ENCODE peak calls at places on chromosomes 7 and 10, in eight cellular contexts. One of them, this sample, is unnamed.

GRCh38 chr10:112985701-112986510 is 35.9 kb downstream of the TCF7L2 start:
- DNase-seq in mesenteric fat pad: no peak
- DNase-seq in osteocyte: no peak
- DNase-seq in A549: no peak
- DNase-seq in sciatic nerve: no peak
- DNase-seq in RCC 7860: no peak
- DNase-seq in NAMALWA: peak
- DNase-seq in Peyer's patch: no peak
- DNase-seq in this sample: peak

GRCh38 chr7:134954197-134955082 is 31.9 kb upstream of the AGBL3 start:
- DNase-seq in mesenteric fat pad: no peak
- DNase-seq in osteocyte: no peak
- DNase-seq in A549: peak
- DNase-seq in sciatic nerve: no peak
- DNase-seq in RCC 7860: peak
- DNase-seq in NAMALWA: peak
- DNase-seq in Peyer's patch: no peak
- DNase-seq in this sample: peak

GRCh38 chr10:78860260-78860914 is 208.4 kb upstream of the ZMIZ1 start:
- DNase-seq in mesenteric fat pad: no peak
- DNase-seq in osteocyte: peak
- DNase-seq in A549: no peak
- DNase-seq in sciatic nerve: no peak
- DNase-seq in RCC 7860: no peak
- DNase-seq in NAMALWA: no peak
- DNase-seq in Peyer's patch: no peak
- DNase-seq in this sample: no peak

GRCh38 chr7:30694218-30694745 is 12.0 kb upstream of the CRHR2 start:
- DNase-seq in mesenteric fat pad: no peak
- DNase-seq in osteocyte: no peak
- DNase-seq in A549: no peak
- DNase-seq in sciatic nerve: no peak
- DNase-seq in RCC 7860: no peak
- DNase-seq in NAMALWA: no peak
- DNase-seq in Peyer's patch: no peak
- DNase-seq in this sample: no peak

GRCh38 chr7:70383369-70383768 is 748.6 kb upstream of the GALNT17 start:
- DNase-seq in mesenteric fat pad: no peak
- DNase-seq in osteocyte: no peak
- DNase-seq in A549: no peak
- DNase-seq in sciatic nerve: no peak
- DNase-seq in RCC 7860: no peak
- DNase-seq in NAMALWA: no peak
- DNase-seq in Peyer's patch: no peak
- DNase-seq in this sample: no peak

GRCh38 chr7:130887182-130888016 is 153.4 kb upstream of the KLF14 start:
- DNase-seq in mesenteric fat pad: no peak
- DNase-seq in osteocyte: no peak
- DNase-seq in A549: peak
- DNase-seq in sciatic nerve: no peak
- DNase-seq in RCC 7860: peak
- DNase-seq in NAMALWA: no peak
- DNase-seq in Peyer's patch: no peak
- DNase-seq in this sample: peak

GRCh38 chr7:53437336-53437735 is 401.9 kb downstream of the POM121L12 start:
- DNase-seq in mesenteric fat pad: no peak
- DNase-seq in osteocyte: no peak
- DNase-seq in A549: no peak
- DNase-seq in sciatic nerve: no peak
- DNase-seq in RCC 7860: peak
- DNase-seq in NAMALWA: no peak
- DNase-seq in Peyer's patch: no peak
- DNase-seq in this sample: no peak

GRCh38 chr10:97494863-97495506 is 3.2 kb downstream of the MMS19 start:
- DNase-seq in mesenteric fat pad: no peak
- DNase-seq in osteocyte: no peak
- DNase-seq in A549: no peak
- DNase-seq in sciatic nerve: no peak
- DNase-seq in RCC 7860: no peak
- DNase-seq in NAMALWA: no peak
- DNase-seq in Peyer's patch: no peak
- DNase-seq in this sample: no peak

GRCh38 chr10:103504181-103504783 is 10.8 kb downstream of the NEURL1 start:
- DNase-seq in mesenteric fat pad: peak
- DNase-seq in osteocyte: no peak
- DNase-seq in A549: peak
- DNase-seq in sciatic nerve: no peak
- DNase-seq in RCC 7860: peak
- DNase-seq in NAMALWA: no peak
- DNase-seq in Peyer's patch: no peak
- DNase-seq in this sample: peak

GRCh38 chr7:1725199-1725701 is 55.2 kb downstream of the ELFN1 start:
- DNase-seq in mesenteric fat pad: no peak
- DNase-seq in osteocyte: no peak
- DNase-seq in A549: no peak
- DNase-seq in sciatic nerve: no peak
- DNase-seq in RCC 7860: no peak
- DNase-seq in NAMALWA: peak
- DNase-seq in Peyer's patch: no peak
- DNase-seq in this sample: peak

GRCh38 chr7:46168671-46169383 is 247.8 kb upstream of the IGFBP3 start:
- DNase-seq in mesenteric fat pad: no peak
- DNase-seq in osteocyte: no peak
- DNase-seq in A549: no peak
- DNase-seq in sciatic nerve: no peak
- DNase-seq in RCC 7860: peak
- DNase-seq in NAMALWA: no peak
- DNase-seq in Peyer's patch: no peak
- DNase-seq in this sample: no peak

GRCh38 chr10:31036209-31036608 is 4.5 kb upstream of the ZNF438 start:
- DNase-seq in mesenteric fat pad: no peak
- DNase-seq in osteocyte: no peak
- DNase-seq in A549: no peak
- DNase-seq in sciatic nerve: no peak
- DNase-seq in RCC 7860: peak
- DNase-seq in NAMALWA: no peak
- DNase-seq in Peyer's patch: no peak
- DNase-seq in this sample: peak

GRCh38 chr7:127976056-127976455 is 55.2 kb downstream of the LRRC4 start:
- DNase-seq in mesenteric fat pad: no peak
- DNase-seq in osteocyte: no peak
- DNase-seq in A549: no peak
- DNase-seq in sciatic nerve: no peak
- DNase-seq in RCC 7860: no peak
- DNase-seq in NAMALWA: no peak
- DNase-seq in Peyer's patch: peak
- DNase-seq in this sample: no peak

GRCh38 chr7:33250421-33250827 is 121.1 kb downstream of the BBS9 start:
- DNase-seq in mesenteric fat pad: no peak
- DNase-seq in osteocyte: no peak
- DNase-seq in A549: no peak
- DNase-seq in sciatic nerve: no peak
- DNase-seq in RCC 7860: no peak
- DNase-seq in NAMALWA: no peak
- DNase-seq in Peyer's patch: no peak
- DNase-seq in this sample: no peak

GRCh38 chr7:45591101-45591906 is 17.1 kb downstream of the ADCY1 start:
- DNase-seq in mesenteric fat pad: peak
- DNase-seq in osteocyte: peak
- DNase-seq in A549: no peak
- DNase-seq in sciatic nerve: peak
- DNase-seq in RCC 7860: no peak
- DNase-seq in NAMALWA: no peak
- DNase-seq in Peyer's patch: no peak
- DNase-seq in this sample: no peak

GRCh38 chr10:29370612-29371092 is 81.8 kb downstream of the LYZL1 start:
- DNase-seq in mesenteric fat pad: no peak
- DNase-seq in osteocyte: no peak
- DNase-seq in A549: no peak
- DNase-seq in sciatic nerve: no peak
- DNase-seq in RCC 7860: no peak
- DNase-seq in NAMALWA: no peak
- DNase-seq in Peyer's patch: no peak
- DNase-seq in this sample: no peak

GRCh38 chr10:75293456-75293840 is 57.7 kb upstream of the COMTD1 start:
- DNase-seq in mesenteric fat pad: no peak
- DNase-seq in osteocyte: peak
- DNase-seq in A549: no peak
- DNase-seq in sciatic nerve: no peak
- DNase-seq in RCC 7860: no peak
- DNase-seq in NAMALWA: no peak
- DNase-seq in Peyer's patch: no peak
- DNase-seq in this sample: no peak

GRCh38 chr7:155363146-155363539 is 65.5 kb downstream of the INSIG1 start:
- DNase-seq in mesenteric fat pad: no peak
- DNase-seq in osteocyte: no peak
- DNase-seq in A549: no peak
- DNase-seq in sciatic nerve: no peak
- DNase-seq in RCC 7860: no peak
- DNase-seq in NAMALWA: no peak
- DNase-seq in Peyer's patch: no peak
- DNase-seq in this sample: no peak

GRCh38 chr10:122725768-122726167 is 26.1 kb upstream of the C10orf120 start:
- DNase-seq in mesenteric fat pad: no peak
- DNase-seq in osteocyte: no peak
- DNase-seq in A549: peak
- DNase-seq in sciatic nerve: no peak
- DNase-seq in RCC 7860: no peak
- DNase-seq in NAMALWA: no peak
- DNase-seq in Peyer's patch: no peak
- DNase-seq in this sample: no peak

GRCh38 chr7:102933763-102934162 is 21.0 kb downstream of the LRRC17 start:
- DNase-seq in mesenteric fat pad: no peak
- DNase-seq in osteocyte: no peak
- DNase-seq in A549: no peak
- DNase-seq in sciatic nerve: peak
- DNase-seq in RCC 7860: no peak
- DNase-seq in NAMALWA: no peak
- DNase-seq in Peyer's patch: no peak
- DNase-seq in this sample: no peak

GRCh38 chr10:16518822-16519221 is 2.9 kb downstream of the C1QL3 start:
- DNase-seq in mesenteric fat pad: no peak
- DNase-seq in osteocyte: no peak
- DNase-seq in A549: no peak
- DNase-seq in sciatic nerve: no peak
- DNase-seq in RCC 7860: no peak
- DNase-seq in NAMALWA: peak
- DNase-seq in Peyer's patch: no peak
- DNase-seq in this sample: no peak

GRCh38 chr7:127650842-127651555 is 995 bp upstream of the SND1 start:
- DNase-seq in mesenteric fat pad: no peak
- DNase-seq in osteocyte: no peak
- DNase-seq in A549: no peak
- DNase-seq in sciatic nerve: no peak
- DNase-seq in RCC 7860: no peak
- DNase-seq in NAMALWA: peak
- DNase-seq in Peyer's patch: no peak
- DNase-seq in this sample: no peak

GRCh38 chr10:43238462-43238861 is 28.4 kb downstream of the RASGEF1A start:
- DNase-seq in mesenteric fat pad: peak
- DNase-seq in osteocyte: peak
- DNase-seq in A549: no peak
- DNase-seq in sciatic nerve: no peak
- DNase-seq in RCC 7860: no peak
- DNase-seq in NAMALWA: no peak
- DNase-seq in Peyer's patch: no peak
- DNase-seq in this sample: no peak

GRCh38 chr7:155885162-155886160 is 73.2 kb upstream of the SHH start:
- DNase-seq in mesenteric fat pad: peak
- DNase-seq in osteocyte: no peak
- DNase-seq in A549: peak
- DNase-seq in sciatic nerve: peak
- DNase-seq in RCC 7860: peak
- DNase-seq in NAMALWA: no peak
- DNase-seq in Peyer's patch: peak
- DNase-seq in this sample: peak

GRCh38 chr10:76337641-76338040 is 906.2 kb downstream of the LRMDA start:
- DNase-seq in mesenteric fat pad: no peak
- DNase-seq in osteocyte: no peak
- DNase-seq in A549: no peak
- DNase-seq in sciatic nerve: no peak
- DNase-seq in RCC 7860: no peak
- DNase-seq in NAMALWA: no peak
- DNase-seq in Peyer's patch: no peak
- DNase-seq in this sample: peak

GRCh38 chr7:33062023-33062781 is at the start of gene NT5C3A:
- DNase-seq in mesenteric fat pad: no peak
- DNase-seq in osteocyte: peak
- DNase-seq in A549: no peak
- DNase-seq in sciatic nerve: no peak
- DNase-seq in RCC 7860: peak
- DNase-seq in NAMALWA: peak
- DNase-seq in Peyer's patch: no peak
- DNase-seq in this sample: peak

GRCh38 chr10:124734311-124735166 is 9.6 kb downstream of the FAM53B start:
- DNase-seq in mesenteric fat pad: peak
- DNase-seq in osteocyte: peak
- DNase-seq in A549: no peak
- DNase-seq in sciatic nerve: no peak
- DNase-seq in RCC 7860: no peak
- DNase-seq in NAMALWA: no peak
- DNase-seq in Peyer's patch: no peak
- DNase-seq in this sample: no peak

GRCh38 chr10:36263871-36264270 is 621.8 kb upstream of the FZD8 start:
- DNase-seq in mesenteric fat pad: no peak
- DNase-seq in osteocyte: no peak
- DNase-seq in A549: no peak
- DNase-seq in sciatic nerve: no peak
- DNase-seq in RCC 7860: no peak
- DNase-seq in NAMALWA: no peak
- DNase-seq in Peyer's patch: no peak
- DNase-seq in this sample: no peak

GRCh38 chr10:36172574-36172973 is 530.5 kb upstream of the FZD8 start:
- DNase-seq in mesenteric fat pad: no peak
- DNase-seq in osteocyte: no peak
- DNase-seq in A549: no peak
- DNase-seq in sciatic nerve: no peak
- DNase-seq in RCC 7860: no peak
- DNase-seq in NAMALWA: no peak
- DNase-seq in Peyer's patch: no peak
- DNase-seq in this sample: peak

GRCh38 chr7:3200504-3200903 is 100.5 kb upstream of the SDK1 start:
- DNase-seq in mesenteric fat pad: no peak
- DNase-seq in osteocyte: peak
- DNase-seq in A549: peak
- DNase-seq in sciatic nerve: no peak
- DNase-seq in RCC 7860: no peak
- DNase-seq in NAMALWA: peak
- DNase-seq in Peyer's patch: no peak
- DNase-seq in this sample: peak

GRCh38 chr10:101007099-101007711 is 7.6 kb downstream of the LZTS2 start:
- DNase-seq in mesenteric fat pad: no peak
- DNase-seq in osteocyte: no peak
- DNase-seq in A549: no peak
- DNase-seq in sciatic nerve: no peak
- DNase-seq in RCC 7860: no peak
- DNase-seq in NAMALWA: no peak
- DNase-seq in Peyer's patch: no peak
- DNase-seq in this sample: no peak

GRCh38 chr7:34747842-34748241 is 89.8 kb downstream of the NPSR1 start:
- DNase-seq in mesenteric fat pad: no peak
- DNase-seq in osteocyte: no peak
- DNase-seq in A549: no peak
- DNase-seq in sciatic nerve: no peak
- DNase-seq in RCC 7860: no peak
- DNase-seq in NAMALWA: no peak
- DNase-seq in Peyer's patch: no peak
- DNase-seq in this sample: no peak

GRCh38 chr10:119302591-119303253 is 95.4 kb downstream of the GRK5 start:
- DNase-seq in mesenteric fat pad: no peak
- DNase-seq in osteocyte: no peak
- DNase-seq in A549: no peak
- DNase-seq in sciatic nerve: no peak
- DNase-seq in RCC 7860: no peak
- DNase-seq in NAMALWA: no peak
- DNase-seq in Peyer's patch: peak
- DNase-seq in this sample: no peak

GRCh38 chr7:121012170-121012874 is 23.8 kb downstream of the CPED1 start:
- DNase-seq in mesenteric fat pad: no peak
- DNase-seq in osteocyte: no peak
- DNase-seq in A549: no peak
- DNase-seq in sciatic nerve: no peak
- DNase-seq in RCC 7860: no peak
- DNase-seq in NAMALWA: no peak
- DNase-seq in Peyer's patch: no peak
- DNase-seq in this sample: no peak